ENCODE peak calls at places on chromosome 3, in six cellular contexts. Y is aorta, E is iPS DF 6.9, F is psoas muscle, X is IMR-90, Z is neuronal stem cell. H is an unnamed sample. For H3K4me1, the result is how much of the 10 kb centered on the place peaks cover.

GRCh38 chr3:86969500-86970189 is 21.3 kb downstream of the VGLL3 start:
- DNase-seq in Y (no peak), E (no peak), F (no peak), X (peak), Z (no peak), H (no peak)

GRCh38 chr3:146308682-146309081 is 57.8 kb upstream of the PLSCR4 start:
- DNase-seq in Y (no peak), E (no peak), F (no peak), X (peak), Z (no peak), H (peak)

GRCh38 chr3:122940628-122941086 is 86.9 kb downstream of the SEMA5B start:
- DNase-seq in Y (no peak), E (no peak), F (peak), X (no peak), Z (no peak), H (peak)

GRCh38 chr3:11200679-11200952 is 46.3 kb downstream of the HRH1 start:
- DNase-seq in Y (no peak), E (no peak), F (no peak), X (peak), Z (no peak), H (no peak)

GRCh38 chr3:158058775-158059174 is 47.4 kb downstream of the SHOX2 start:
- DNase-seq in Y (no peak), E (no peak), F (no peak), X (no peak), Z (no peak), H (no peak)

GRCh38 chr3:71039332-71039731 is 544.2 kb downstream of the FOXP1 start:
- DNase-seq in Y (no peak), E (no peak), F (no peak), X (no peak), Z (no peak), H (no peak)

GRCh38 chr3:156477306-156477705 is 77.6 kb downstream of the SSR3 start:
- DNase-seq in Y (no peak), E (no peak), F (no peak), X (peak), Z (no peak), H (no peak)

GRCh38 chr3:179898024-179898423 is 138.7 kb downstream of the PEX5L start:
- DNase-seq in Y (no peak), E (peak), F (no peak), X (peak), Z (peak), H (no peak)

GRCh38 chr3:66107855-66108254 is 69.1 kb upstream of the MAGI1 start:
- DNase-seq in Y (peak), E (no peak), F (no peak), X (peak), Z (no peak), H (peak)

GRCh38 chr3:132974086-132974485 is 64.1 kb upstream of the TMEM108 start:
- DNase-seq in Y (no peak), E (no peak), F (no peak), X (no peak), Z (no peak), H (no peak)

GRCh38 chr3:32436816-32437189 is 45.1 kb downstream of the CMTM7 start:
- DNase-seq in Y (no peak), E (no peak), F (no peak), X (no peak), Z (no peak), H (no peak)

GRCh38 chr3:182626484-182627467 is 166.5 kb upstream of the ATP11B start:
- DNase-seq in Y (no peak), E (no peak), F (no peak), X (no peak), Z (no peak), H (no peak)

GRCh38 chr3:50971487-50971924 is 296.8 kb downstream of the DOCK3 start:
- DNase-seq in Y (no peak), E (peak), F (no peak), X (peak), Z (peak), H (peak)

GRCh38 chr3:43689166-43689565 is 1.6 kb upstream of the ABHD5 start:
- DNase-seq in Y (no peak), E (no peak), F (no peak), X (no peak), Z (no peak), H (no peak)

GRCh38 chr3:158678687-158679086 is 6.2 kb upstream of the LXN start:
- DNase-seq in Y (no peak), E (no peak), F (no peak), X (no peak), Z (no peak), H (no peak)

GRCh38 chr3:60017631-60018030 is 967.8 kb upstream of the CFAP20DC start:
- DNase-seq in Y (no peak), E (no peak), F (no peak), X (no peak), Z (no peak), H (no peak)

GRCh38 chr3:15892828-15893227 is 95.0 kb upstream of the ANKRD28 start:
- DNase-seq in Y (no peak), E (no peak), F (no peak), X (peak), Z (no peak), H (peak)

GRCh38 chr3:177591371-177591770 is 394.1 kb upstream of the TBL1XR1 start:
- DNase-seq in Y (peak), E (no peak), F (no peak), X (no peak), Z (no peak), H (peak)

GRCh38 chr3:140466535-140466934 is 211.3 kb upstream of the TRIM42 start:
- DNase-seq in Y (no peak), E (no peak), F (no peak), X (no peak), Z (no peak), H (no peak)

GRCh38 chr3:141045008-141045641 is 6.0 kb upstream of the SPSB4 start:
- DNase-seq in Y (no peak), E (no peak), F (no peak), X (no peak), Z (no peak), H (no peak)

GRCh38 chr3:101117981-101118380 is 124.8 kb upstream of the ABI3BP start:
- DNase-seq in Y (no peak), E (no peak), F (no peak), X (peak), Z (no peak), H (no peak)

GRCh38 chr3:197466586-197467399 is 89.0 kb downstream of the BDH1 start:
- DNase-seq in Y (no peak), E (no peak), F (no peak), X (peak), Z (no peak), H (peak)

GRCh38 chr3:23219117-23219516 is 16.0 kb downstream of the UBE2E2 start:
- DNase-seq in Y (no peak), E (no peak), F (no peak), X (no peak), Z (no peak), H (no peak)

GRCh38 chr3:135008326-135008725 is 213.3 kb downstream of the EPHB1 start:
- DNase-seq in Y (no peak), E (no peak), F (no peak), X (no peak), Z (no peak), H (no peak)

GRCh38 chr3:46848271-46849097 is 14.8 kb downstream of the MYL3 start:
- DNase-seq in Y (peak), E (peak), F (peak), X (peak), Z (no peak), H (peak)

GRCh38 chr3:69144631-69145244 is 22.3 kb upstream of the LMOD3 start:
- DNase-seq in Y (no peak), E (peak), F (no peak), X (no peak), Z (peak), H (no peak)

GRCh38 chr3:168025076-168025475 is 70.6 kb downstream of the GOLIM4 start:
- DNase-seq in Y (no peak), E (no peak), F (no peak), X (peak), Z (no peak), H (peak)

GRCh38 chr3:20072422-20072821 is 32.2 kb downstream of the KAT2B start:
- DNase-seq in Y (no peak), E (no peak), F (no peak), X (no peak), Z (no peak), H (no peak)

GRCh38 chr3:158725348-158725966 is 6.8 kb downstream of the RARRES1 start:
- DNase-seq in Y (peak), E (no peak), F (peak), X (peak), Z (no peak), H (peak)

GRCh38 chr3:10772230-10773161 is 43.5 kb upstream of the SLC6A11 start:
- DNase-seq in Y (no peak), E (peak), F (no peak), X (no peak), Z (no peak), H (no peak)

GRCh38 chr3:189316296-189317019 is 144.7 kb downstream of the TPRG1 start:
- DNase-seq in Y (no peak), E (no peak), F (no peak), X (no peak), Z (no peak), H (peak)

GRCh38 chr3:100216713-100217112 is 44.1 kb upstream of the TBC1D23 start:
- DNase-seq in Y (no peak), E (no peak), F (no peak), X (peak), Z (no peak), H (no peak)

GRCh38 chr3:195893121-195893449 is 15.3 kb downstream of the TNK2 start:
- DNase-seq in Y (peak), E (no peak), F (peak), X (no peak), Z (no peak), H (peak)

GRCh38 chr3:195893516-195893915 is 14.8 kb downstream of the TNK2 start:
- DNase-seq in Y (no peak), E (no peak), F (peak), X (no peak), Z (no peak), H (peak)

GRCh38 chr3:195895078-195895899 is 13.1 kb downstream of the TNK2 start:
- DNase-seq in Y (peak), E (no peak), F (peak), X (peak), Z (peak), H (peak)

GRCh38 chr3:195892355-195893120 is 15.8 kb downstream of the TNK2 start:
- DNase-seq in Y (peak), E (no peak), F (peak), X (peak), Z (peak), H (peak)

GRCh38 chr3:195893916-195894315 is 14.4 kb downstream of the TNK2 start:
- DNase-seq in Y (no peak), E (no peak), F (no peak), X (no peak), Z (no peak), H (peak)
- H3K4me1 ChIP-seq in Y (under half), E (under half), F (half or more), X (under half), Z (half or more), H (half or more)

GRCh38 chr3:129116482-129116946 is 5.1 kb downstream of the RAB43 start:
- DNase-seq in Y (no peak), E (no peak), F (no peak), X (no peak), Z (no peak), H (peak)
- H3K27ac ChIP-seq in Y (no peak), E (no peak), F (no peak), X (peak), Z (no peak), H (no peak)

DNA sequence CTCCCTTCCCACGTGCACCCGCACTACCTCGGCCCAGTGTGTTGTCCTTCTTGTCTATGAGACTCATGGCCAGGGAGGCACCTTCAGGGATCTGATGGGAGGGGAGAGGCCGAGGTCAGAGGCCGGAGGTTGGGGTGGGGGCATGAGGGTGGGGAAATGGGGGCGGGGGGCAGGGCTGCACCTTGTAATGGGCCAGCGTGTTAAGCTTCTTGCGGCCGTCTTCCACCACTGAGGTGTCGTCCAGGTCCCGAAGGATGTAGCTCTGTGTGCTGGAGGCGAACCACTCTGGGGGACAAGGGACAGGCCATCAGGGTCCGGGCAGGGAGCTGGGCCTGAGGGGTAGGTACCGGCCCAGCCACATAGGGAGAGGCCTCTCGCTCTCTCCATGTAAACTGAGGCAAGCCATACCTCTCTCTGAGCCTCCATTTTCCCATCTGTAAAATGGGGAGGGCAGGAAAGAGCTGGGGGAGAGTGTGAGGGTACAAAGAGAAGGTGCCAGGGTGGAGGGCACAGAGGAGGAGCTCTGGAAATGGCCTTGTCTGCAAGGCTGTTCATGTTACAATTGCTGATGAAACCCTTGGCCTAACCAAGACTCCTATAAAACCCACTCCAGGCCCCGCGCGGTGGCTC is 18.8 kb downstream of the H1-8 start:
- DNase-seq in Y (no peak), E (no peak), F (no peak), X (no peak), Z (no peak), H (no peak)
- H3K4me1 ChIP-seq in Y (under half), E (under half), F (under half), X (under half), Z (under half), H (under half)

DNA sequence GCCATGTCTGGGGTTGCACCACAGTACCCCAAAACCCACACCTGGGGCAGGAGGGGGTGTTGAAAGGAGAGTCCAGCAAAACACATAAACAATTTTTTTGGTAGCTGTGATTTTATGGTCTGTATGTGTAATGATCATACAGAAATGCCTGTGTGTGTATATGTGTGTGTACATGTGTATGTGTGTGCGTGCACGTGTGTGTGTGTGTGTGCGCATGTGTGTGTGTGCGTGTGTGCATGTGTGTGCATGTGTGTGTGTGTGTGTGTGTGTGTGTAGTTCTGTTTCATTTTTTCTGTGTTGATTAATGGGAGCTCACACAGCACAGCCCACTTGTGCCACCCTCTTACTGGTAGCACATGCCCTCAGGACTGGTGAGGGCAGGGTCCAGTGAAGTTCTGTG is 96.3 kb upstream of the OXTR start:
- DNase-seq in Y (no peak), E (no peak), F (no peak), X (no peak), Z (no peak), H (no peak)
- H3K27ac ChIP-seq in Y (no peak), E (no peak), F (no peak), X (no peak), Z (no peak), H (no peak)

GRCh38 chr3:129001817-129002572 is 891 bp downstream of the EFCC1 start:
- DNase-seq in Y (peak), E (no peak), F (no peak), X (no peak), Z (peak), H (peak)
- H3K4me1 ChIP-seq in Y (under half), E (under half), F (under half), X (under half), Z (under half), H (under half)

DNA sequence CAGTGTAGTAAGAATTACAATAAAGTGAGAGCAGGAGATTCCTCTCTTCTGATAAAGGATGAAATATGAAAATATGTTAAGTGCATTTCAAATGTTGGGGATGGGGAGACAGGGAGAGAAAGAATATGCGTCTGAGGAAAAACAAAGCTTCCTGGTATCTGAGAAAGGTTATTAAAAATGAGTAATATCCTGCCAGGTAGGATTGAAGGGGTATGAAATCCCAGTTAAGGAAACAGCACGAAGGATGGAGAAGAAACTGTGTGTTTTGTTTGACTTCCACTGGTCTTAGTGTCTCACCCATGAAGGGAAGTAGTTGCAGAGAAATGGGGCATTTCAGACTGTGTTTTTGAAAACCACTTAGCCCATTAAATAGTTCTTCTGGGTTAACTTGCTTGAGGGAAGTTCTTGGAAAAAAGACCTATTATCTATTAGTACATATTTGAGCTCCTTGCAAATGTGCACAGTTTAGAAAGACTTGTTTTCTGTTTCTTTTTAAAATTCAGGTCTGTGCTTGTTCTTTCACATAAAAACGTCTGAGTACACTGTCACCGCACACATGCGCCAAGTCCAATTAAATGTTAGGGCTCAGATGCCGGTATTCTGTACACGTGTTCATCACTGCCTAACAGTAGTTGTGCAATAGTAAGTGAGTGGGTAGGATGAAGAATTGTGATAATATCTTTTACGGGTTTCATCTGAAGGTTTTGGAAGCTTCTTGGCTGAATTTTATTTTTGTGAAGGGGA is 196.1 kb upstream of the P2RY1 start:
- DNase-seq in Y (no peak), E (no peak), F (no peak), X (no peak), Z (no peak), H (no peak)
- H3K27ac ChIP-seq in Y (no peak), E (no peak), F (no peak), X (no peak), Z (no peak), H (no peak)

DNA sequence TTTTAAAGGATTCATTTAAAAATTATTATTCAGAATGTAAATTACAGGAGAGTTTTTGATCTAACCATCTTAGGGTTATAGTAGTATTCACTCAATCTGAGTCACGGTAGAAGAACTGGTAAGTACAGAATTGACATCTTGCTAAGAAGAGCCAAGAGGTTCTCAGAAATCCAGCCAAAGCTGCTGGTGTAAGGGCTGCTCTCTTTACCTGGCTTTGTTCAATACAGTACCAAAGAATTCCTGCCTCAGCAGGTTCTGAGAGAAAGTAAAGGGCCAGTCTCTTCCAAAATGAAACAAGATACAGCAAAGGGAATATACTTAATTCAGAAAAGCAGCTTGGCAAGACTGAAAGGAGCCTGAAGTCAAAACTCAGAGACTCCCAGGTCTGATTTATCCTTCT is 193.1 kb downstream of the TNIK start:
- DNase-seq in Y (no peak), E (no peak), F (no peak), X (no peak), Z (no peak), H (no peak)
- H3K4me1 ChIP-seq in Y (under half), E (under half), F (under half), X (under half), Z (under half), H (under half)

H was measured in osteoblast.